ENCODE peak calls at places on chromosomes 4 and X, in four cellular contexts. One of them, this sample, is unnamed.
A peak's percentile ranks its signal among the peaks of the same experiment; 100 is the strongest.

GRCh38 chrX:83593634-83594294 is 85.7 kb downstream of the POU3F4 start:
- DNase-seq in K562: no peak
- DNase-seq in H1: no peak
- DNase-seq in WTC11: no peak
- DNase-seq in this sample: no peak

GRCh38 chrX:97666890-97667289 is 783.2 kb downstream of the RPA4 start:
- DNase-seq in H1: no peak
- DNase-seq in K562: no peak
- DNase-seq in WTC11: no peak
- DNase-seq in this sample: no peak

GRCh38 chrX:67604979-67605703 is 61.3 kb downstream of the AR start:
- DNase-seq in H1: no peak
- DNase-seq in K562: no peak
- DNase-seq in WTC11: no peak
- DNase-seq in this sample: no peak

GRCh38 chr4:173057906-173058305 is 110.7 kb upstream of the GALNT7 start:
- DNase-seq in WTC11: no peak
- DNase-seq in H1: no peak
- DNase-seq in K562: no peak
- DNase-seq in this sample: no peak

GRCh38 chr4:6592804-6593563 is 18.0 kb downstream of the MAN2B2 start:
- DNase-seq in WTC11: no peak
- DNase-seq in H1: no peak
- DNase-seq in K562: no peak
- DNase-seq in this sample: no peak

GRCh38 chr4:48989461-48990203 is 3.6 kb downstream of the CWH43 start:
- DNase-seq in K562: no peak
- DNase-seq in H1: no peak
- DNase-seq in WTC11: no peak
- DNase-seq in this sample: no peak

GRCh38 chr4:128477540-128477939 is 189.9 kb upstream of the PGRMC2 start:
- DNase-seq in K562: no peak
- DNase-seq in H1: no peak
- DNase-seq in WTC11: no peak
- DNase-seq in this sample: no peak

GRCh38 chr4:41714601-41715000 is 33.9 kb downstream of the PHOX2B start:
- DNase-seq in K562: no peak
- DNase-seq in WTC11: no peak
- DNase-seq in H1: no peak
- DNase-seq in this sample: no peak

GRCh38 chrX:131729295-131729694 is 185.4 kb downstream of the OR13H1 start:
- DNase-seq in H1: no peak
- DNase-seq in K562: no peak
- DNase-seq in WTC11: no peak
- DNase-seq in this sample: peak; percentile 63

GRCh38 chr4:187188118-187188517 is 464.5 kb upstream of the FAT1 start:
- DNase-seq in H1: no peak
- DNase-seq in WTC11: no peak
- DNase-seq in K562: no peak
- DNase-seq in this sample: no peak

GRCh38 chrX:139204903-139205667 is 325.5 kb upstream of the F9 start:
- DNase-seq in K562: peak; percentile 62
- DNase-seq in H1: no peak
- DNase-seq in WTC11: peak; percentile 62
- DNase-seq in this sample: peak; percentile 27

GRCh38 chrX:14673764-14674163 is 144.4 kb downstream of the GLRA2 start:
- DNase-seq in H1: no peak
- DNase-seq in WTC11: no peak
- DNase-seq in K562: no peak
- DNase-seq in this sample: no peak

GRCh38 chrX:13938053-13938765 is 91.5 kb downstream of the GEMIN8 start:
- DNase-seq in K562: no peak
- DNase-seq in WTC11: peak; percentile 75
- DNase-seq in H1: no peak
- DNase-seq in this sample: peak; percentile 82

GRCh38 chr4:74886490-74886889 is 46.4 kb upstream of the PARM1 start:
- DNase-seq in K562: no peak
- DNase-seq in H1: no peak
- DNase-seq in WTC11: no peak
- DNase-seq in this sample: no peak

GRCh38 chrX:22338740-22339139 is 66.0 kb downstream of the CBLL2 start:
- DNase-seq in K562: no peak
- DNase-seq in WTC11: no peak
- DNase-seq in H1: no peak
- DNase-seq in this sample: no peak

GRCh38 chr4:42750091-42750490 is 93.2 kb upstream of the ATP8A1 start:
- DNase-seq in WTC11: no peak
- DNase-seq in K562: no peak
- DNase-seq in H1: no peak
- DNase-seq in this sample: peak; percentile 39

GRCh38 chr4:9916346-9916745 is 105.0 kb downstream of the SLC2A9 start:
- DNase-seq in WTC11: no peak
- DNase-seq in H1: no peak
- DNase-seq in K562: no peak
- DNase-seq in this sample: no peak

GRCh38 chrX:154040307-154040756 is 20.6 kb upstream of the IRAK1 start:
- DNase-seq in K562: no peak
- DNase-seq in H1: no peak
- DNase-seq in WTC11: no peak
- DNase-seq in this sample: no peak

GRCh38 chr4:128711361-128711760 is 98.1 kb upstream of the JADE1 start:
- DNase-seq in WTC11: no peak
- DNase-seq in K562: no peak
- DNase-seq in H1: no peak
- DNase-seq in this sample: peak; percentile 19

GRCh38 chr4:105520819-105521790 is 31.3 kb upstream of the ARHGEF38 start:
- DNase-seq in H1: no peak
- DNase-seq in WTC11: peak; percentile 27
- DNase-seq in K562: peak; percentile 45
- DNase-seq in this sample: peak; percentile 69

GRCh38 chrX:110588164-110588563 is 207.5 kb downstream of the CHRDL1 start:
- DNase-seq in WTC11: no peak
- DNase-seq in H1: no peak
- DNase-seq in K562: no peak
- DNase-seq in this sample: no peak

GRCh38 chrX:8364369-8365141 is 100.1 kb upstream of the VCX3B start:
- DNase-seq in K562: peak; percentile 1
- DNase-seq in WTC11: peak; percentile 60
- DNase-seq in H1: peak; percentile 9
- DNase-seq in this sample: peak; percentile 7

GRCh38 chr4:15525080-15525479 is 55.4 kb downstream of the CC2D2A start:
- DNase-seq in WTC11: no peak
- DNase-seq in K562: no peak
- DNase-seq in H1: no peak
- DNase-seq in this sample: no peak

GRCh38 chr4:84238247-84239090 is 260.6 kb downstream of the NKX6-1 start:
- DNase-seq in WTC11: no peak
- DNase-seq in K562: no peak
- DNase-seq in H1: no peak
- DNase-seq in this sample: no peak

GRCh38 chrX:78330068-78330467 is 2.7 kb upstream of the CYSLTR1 start:
- DNase-seq in K562: no peak
- DNase-seq in WTC11: no peak
- DNase-seq in H1: no peak
- DNase-seq in this sample: no peak

GRCh38 chr4:94519925-94520789 is 68.4 kb downstream of the PDLIM5 start:
- DNase-seq in WTC11: no peak
- DNase-seq in K562: no peak
- DNase-seq in H1: no peak
- DNase-seq in this sample: no peak

GRCh38 chr4:159097785-159098184 is 5.1 kb upstream of the RAPGEF2 start:
- DNase-seq in WTC11: no peak
- DNase-seq in K562: no peak
- DNase-seq in H1: no peak
- DNase-seq in this sample: no peak

GRCh38 chrX:18895157-18895952 is 88.6 kb downstream of the PHKA2 start:
- DNase-seq in WTC11: no peak
- DNase-seq in H1: no peak
- DNase-seq in K562: no peak
- DNase-seq in this sample: peak; percentile 49

GRCh38 chrX:35726176-35726575 is 72.0 kb upstream of the MAGEB16 start:
- DNase-seq in WTC11: no peak
- DNase-seq in K562: no peak
- DNase-seq in H1: no peak
- DNase-seq in this sample: no peak

GRCh38 chrX:43804021-43804420 is 78.2 kb downstream of the MAOB start:
- DNase-seq in K562: no peak
- DNase-seq in WTC11: no peak
- DNase-seq in H1: no peak
- DNase-seq in this sample: no peak

GRCh38 chrX:3638280-3638873 is 75.1 kb downstream of the PRKX start:
- DNase-seq in K562: peak; percentile 52
- DNase-seq in H1: no peak
- DNase-seq in WTC11: peak; percentile 38
- DNase-seq in this sample: peak; percentile 57

GRCh38 chrX:103101280-103102042 is 8.5 kb upstream of the NXF3 start:
- DNase-seq in WTC11: peak; percentile 14
- DNase-seq in K562: peak; percentile 62
- DNase-seq in H1: no peak
- DNase-seq in this sample: no peak

GRCh38 chr4:184100297-184100885 is 117.3 kb downstream of the ENPP6 start:
- DNase-seq in K562: peak; percentile 74
- DNase-seq in WTC11: no peak
- DNase-seq in H1: no peak
- DNase-seq in this sample: peak; percentile 93

GRCh38 chr4:128322986-128323385 is 35.4 kb upstream of the PGRMC2 start:
- DNase-seq in H1: no peak
- DNase-seq in K562: no peak
- DNase-seq in WTC11: no peak
- DNase-seq in this sample: no peak

GRCh38 chr4:170005472-170005871 is 20.7 kb downstream of the MFAP3L start:
- DNase-seq in WTC11: no peak
- DNase-seq in K562: no peak
- DNase-seq in H1: no peak
- DNase-seq in this sample: no peak

GRCh38 chr4:93788712-93789111 is 39.8 kb upstream of the ATOH1 start:
- DNase-seq in H1: no peak
- DNase-seq in K562: peak; percentile 4
- DNase-seq in WTC11: no peak
- DNase-seq in this sample: peak; percentile 35

DNA sequence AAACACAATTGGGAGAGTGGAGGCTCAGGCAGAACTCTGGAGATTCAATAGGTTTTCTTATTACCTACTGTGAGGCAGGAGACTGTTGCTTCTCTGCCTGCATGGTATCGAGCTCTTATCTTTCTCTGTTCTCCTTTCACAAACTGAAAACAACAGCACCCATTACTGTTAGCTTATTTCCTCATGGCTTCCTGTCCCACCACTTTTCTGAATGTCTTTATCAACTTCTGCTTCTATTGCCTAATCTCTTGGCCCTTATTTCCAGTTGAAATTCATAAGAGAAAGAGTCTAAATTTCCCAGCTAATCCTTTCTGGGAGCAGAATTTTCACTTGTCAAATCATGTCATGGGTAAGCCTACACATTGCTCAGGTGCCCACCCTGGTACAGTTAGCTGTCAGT is 46.8 kb upstream of the NDST3 start:
- DNase-seq in WTC11: no peak
- DNase-seq in K562: no peak
- DNase-seq in H1: no peak
- DNase-seq in this sample: no peak
- TF ChIP-seq TEAD4 in WTC11: no peak
- TF ChIP-seq TEAD4 in K562: no peak
- TF ChIP-seq TEAD4 in H1: no peak
- TF ChIP-seq TEAD4 in this sample: no peak

GRCh38 chr4:165364452-165365080 is 14.2 kb upstream of the CPE start:
- DNase-seq in WTC11: no peak
- DNase-seq in H1: no peak
- DNase-seq in K562: no peak
- DNase-seq in this sample: no peak

GRCh38 chr4:165360985-165361678 is 17.7 kb upstream of the CPE start:
- DNase-seq in WTC11: no peak
- DNase-seq in H1: no peak
- DNase-seq in K562: no peak
- DNase-seq in this sample: no peak

GRCh38 chr4:165359501-165359900 is 19.3 kb upstream of the CPE start:
- DNase-seq in WTC11: no peak
- DNase-seq in K562: no peak
- DNase-seq in H1: no peak
- DNase-seq in this sample: no peak

GRCh38 chr4:165360041-165360782 is 18.6 kb upstream of the CPE start:
- DNase-seq in H1: no peak
- DNase-seq in WTC11: no peak
- DNase-seq in K562: no peak
- DNase-seq in this sample: no peak

DNA sequence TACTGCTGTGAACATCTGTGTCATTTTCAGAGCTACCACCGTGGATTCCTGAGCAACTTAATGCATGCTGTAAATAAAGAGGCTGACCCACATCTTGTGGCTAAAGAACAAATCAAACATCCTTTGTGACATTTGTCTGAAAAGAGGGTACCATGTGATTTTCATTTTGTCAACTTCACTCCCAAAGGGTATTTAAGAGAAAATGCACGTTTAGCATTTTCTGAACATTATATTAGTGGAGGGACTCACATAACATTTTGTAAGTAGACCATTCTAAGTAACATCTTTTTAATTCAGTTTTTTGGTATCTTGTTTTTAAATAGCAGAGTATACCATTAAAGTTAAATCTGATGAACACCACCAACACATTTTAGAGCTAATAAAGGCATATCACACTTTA is 17.0 kb upstream of the CPE start:
- DNase-seq in WTC11: no peak
- DNase-seq in H1: no peak
- DNase-seq in K562: no peak
- DNase-seq in this sample: no peak
- TF ChIP-seq TEAD4 in WTC11: no peak
- TF ChIP-seq TEAD4 in H1: no peak
- TF ChIP-seq TEAD4 in K562: no peak
- TF ChIP-seq TEAD4 in this sample: no peak

GRCh38 chrX:65668362-65669310 is 1.2 kb downstream of the MSN start:
- DNase-seq in K562: peak; percentile 75
- DNase-seq in H1: no peak
- DNase-seq in WTC11: peak; percentile 18
- DNase-seq in this sample: peak; percentile 27
- TF ChIP-seq TEAD4 in K562: no peak
- TF ChIP-seq TEAD4 in H1: no peak
- TF ChIP-seq TEAD4 in WTC11: no peak
- TF ChIP-seq TEAD4 in this sample: no peak

DNA sequence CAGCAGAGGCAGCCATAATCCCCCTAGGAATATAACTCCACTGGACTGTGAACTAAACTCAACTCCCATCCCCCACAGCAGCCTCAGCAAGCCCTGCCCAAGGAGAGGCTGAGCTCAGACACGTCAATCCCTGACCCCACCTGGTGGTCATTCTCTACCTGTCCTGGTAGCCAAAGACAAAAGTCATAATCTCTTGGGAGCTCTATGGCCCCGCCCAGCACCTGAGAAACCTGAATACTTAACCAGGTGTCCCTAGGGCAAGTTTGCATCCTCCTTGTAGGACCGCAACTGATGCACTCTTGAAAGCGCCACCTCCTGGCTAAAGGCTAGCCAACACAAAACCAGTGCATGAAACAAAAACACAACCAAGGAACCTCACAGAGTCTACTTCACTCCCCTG is 18.4 kb downstream of the CT47B1 start:
- DNase-seq in H1: peak; percentile 29
- DNase-seq in WTC11: peak; percentile 72
- DNase-seq in K562: no peak
- DNase-seq in this sample: no peak
- TF ChIP-seq TEAD4 in H1: no peak
- TF ChIP-seq TEAD4 in WTC11: no peak
- TF ChIP-seq TEAD4 in K562: no peak
- TF ChIP-seq TEAD4 in this sample: no peak

This sample was measured in SK-N-SH.